ENCODE peak calls at places on chromosomes 11 and 22, in seven cellular contexts. One of them, this sample, is unnamed.

GRCh38 chr11:113022267-113022666 is 61.0 kb downstream of the NCAM1 start:
- DNase-seq in BE2C: no peak
- DNase-seq in RWPE2: no peak
- DNase-seq in heart left ventricle: no peak
- DNase-seq in H9: no peak
- DNase-seq in right lobe of liver: no peak
- DNase-seq in mammary epithelial cell: no peak
- DNase-seq in this sample: no peak

GRCh38 chr11:32072872-32073661 is 17.8 kb upstream of the RCN1 start:
- DNase-seq in BE2C: no peak
- DNase-seq in RWPE2: no peak
- DNase-seq in heart left ventricle: no peak
- DNase-seq in H9: peak; percentile 40
- DNase-seq in right lobe of liver: no peak
- DNase-seq in mammary epithelial cell: no peak
- DNase-seq in this sample: no peak

GRCh38 chr11:59263225-59263894 is 50.6 kb upstream of the MPEG1 start:
- DNase-seq in BE2C: no peak
- DNase-seq in RWPE2: no peak
- DNase-seq in heart left ventricle: no peak
- DNase-seq in H9: peak; percentile 79
- DNase-seq in right lobe of liver: peak; percentile 72
- DNase-seq in mammary epithelial cell: peak; percentile 16
- DNase-seq in this sample: no peak

GRCh38 chr22:40463017-40463631 is 92.7 kb downstream of the SGSM3 start:
- DNase-seq in BE2C: no peak
- DNase-seq in RWPE2: no peak
- DNase-seq in heart left ventricle: no peak
- DNase-seq in H9: no peak
- DNase-seq in right lobe of liver: no peak
- DNase-seq in mammary epithelial cell: no peak
- DNase-seq in this sample: no peak

GRCh38 chr22:49325531-49326395 is 501.9 kb downstream of the BRD1 start:
- DNase-seq in BE2C: no peak
- DNase-seq in RWPE2: peak; percentile 29
- DNase-seq in heart left ventricle: peak; percentile 20
- DNase-seq in H9: no peak
- DNase-seq in right lobe of liver: no peak
- DNase-seq in mammary epithelial cell: no peak
- DNase-seq in this sample: no peak

GRCh38 chr11:119094816-119095065 is 6.9 kb downstream of the DPAGT1 start:
- DNase-seq in BE2C: peak; percentile 87
- DNase-seq in RWPE2: no peak
- DNase-seq in heart left ventricle: peak; percentile 91
- DNase-seq in H9: no peak
- DNase-seq in right lobe of liver: peak; percentile 90
- DNase-seq in mammary epithelial cell: peak; percentile 76
- DNase-seq in this sample: peak; percentile 77

GRCh38 chr11:94767701-94768601 is at the start of gene AMOTL1:
- DNase-seq in BE2C: peak; percentile 99
- DNase-seq in RWPE2: peak; percentile 89
- DNase-seq in heart left ventricle: peak; percentile 93
- DNase-seq in H9: peak; percentile 92
- DNase-seq in right lobe of liver: peak; percentile 93
- DNase-seq in mammary epithelial cell: peak; percentile 87
- DNase-seq in this sample: peak; percentile 90

GRCh38 chr22:44505796-44506354 is 7.8 kb upstream of the RTL6 start:
- DNase-seq in BE2C: no peak
- DNase-seq in RWPE2: no peak
- DNase-seq in heart left ventricle: no peak
- DNase-seq in H9: no peak
- DNase-seq in right lobe of liver: no peak
- DNase-seq in mammary epithelial cell: no peak
- DNase-seq in this sample: no peak

GRCh38 chr11:81907996-81908395 is 825.7 kb downstream of the FAM181B start:
- DNase-seq in BE2C: no peak
- DNase-seq in RWPE2: no peak
- DNase-seq in heart left ventricle: no peak
- DNase-seq in H9: no peak
- DNase-seq in right lobe of liver: no peak
- DNase-seq in mammary epithelial cell: no peak
- DNase-seq in this sample: no peak

GRCh38 chr22:24807284-24807950 is 1.4 kb downstream of the SGSM1 start:
- DNase-seq in BE2C: peak; percentile 44
- DNase-seq in RWPE2: no peak
- DNase-seq in heart left ventricle: no peak
- DNase-seq in H9: no peak
- DNase-seq in right lobe of liver: no peak
- DNase-seq in mammary epithelial cell: no peak
- DNase-seq in this sample: no peak

GRCh38 chr22:20604776-20605221 is 97.4 kb downstream of the MED15 start:
- DNase-seq in BE2C: no peak
- DNase-seq in RWPE2: peak; percentile 49
- DNase-seq in heart left ventricle: no peak
- DNase-seq in H9: peak; percentile 34
- DNase-seq in right lobe of liver: no peak
- DNase-seq in mammary epithelial cell: no peak
- DNase-seq in this sample: no peak

GRCh38 chr11:34865261-34865660 is 50.9 kb downstream of the APIP start:
- DNase-seq in BE2C: no peak
- DNase-seq in RWPE2: no peak
- DNase-seq in heart left ventricle: no peak
- DNase-seq in H9: no peak
- DNase-seq in right lobe of liver: no peak
- DNase-seq in mammary epithelial cell: peak; percentile 50
- DNase-seq in this sample: no peak

GRCh38 chr11:36155301-36155700 is 133.9 kb downstream of the COMMD9 start:
- DNase-seq in BE2C: no peak
- DNase-seq in RWPE2: no peak
- DNase-seq in heart left ventricle: no peak
- DNase-seq in H9: no peak
- DNase-seq in right lobe of liver: no peak
- DNase-seq in mammary epithelial cell: no peak
- DNase-seq in this sample: no peak

GRCh38 chr11:19633276-19633675 is 79.4 kb upstream of the NAV2 start:
- DNase-seq in BE2C: no peak
- DNase-seq in RWPE2: no peak
- DNase-seq in heart left ventricle: peak; percentile 60
- DNase-seq in H9: no peak
- DNase-seq in right lobe of liver: no peak
- DNase-seq in mammary epithelial cell: no peak
- DNase-seq in this sample: peak; percentile 81

GRCh38 chr11:27040302-27041115 is at the start of gene BBOX1:
- DNase-seq in BE2C: peak; percentile 3
- DNase-seq in RWPE2: peak; percentile 47
- DNase-seq in heart left ventricle: no peak
- DNase-seq in H9: no peak
- DNase-seq in right lobe of liver: no peak
- DNase-seq in mammary epithelial cell: peak; percentile 96
- DNase-seq in this sample: no peak

GRCh38 chr11:83009999-83010398 is 61.7 kb downstream of the RAB30 start:
- DNase-seq in BE2C: no peak
- DNase-seq in RWPE2: no peak
- DNase-seq in heart left ventricle: no peak
- DNase-seq in H9: no peak
- DNase-seq in right lobe of liver: no peak
- DNase-seq in mammary epithelial cell: no peak
- DNase-seq in this sample: no peak

GRCh38 chr11:9617960-9618359 is 44.5 kb downstream of the WEE1 start:
- DNase-seq in BE2C: no peak
- DNase-seq in RWPE2: no peak
- DNase-seq in heart left ventricle: no peak
- DNase-seq in H9: no peak
- DNase-seq in right lobe of liver: no peak
- DNase-seq in mammary epithelial cell: peak; percentile 43
- DNase-seq in this sample: no peak

GRCh38 chr11:94402355-94402754 is 1.1 kb upstream of the GPR83 start:
- DNase-seq in BE2C: no peak
- DNase-seq in RWPE2: no peak
- DNase-seq in heart left ventricle: no peak
- DNase-seq in H9: no peak
- DNase-seq in right lobe of liver: no peak
- DNase-seq in mammary epithelial cell: no peak
- DNase-seq in this sample: no peak

GRCh38 chr22:23750744-23751440 is at the start of gene ZNF70:
- DNase-seq in BE2C: peak; percentile 91
- DNase-seq in RWPE2: peak; percentile 91
- DNase-seq in heart left ventricle: peak; percentile 92
- DNase-seq in H9: peak; percentile 96
- DNase-seq in right lobe of liver: peak; percentile 91
- DNase-seq in mammary epithelial cell: peak; percentile 88
- DNase-seq in this sample: peak; percentile 85

GRCh38 chr11:10459029-10459970 is 4.2 kb downstream of the AMPD3 start:
- DNase-seq in BE2C: no peak
- DNase-seq in RWPE2: no peak
- DNase-seq in heart left ventricle: no peak
- DNase-seq in H9: peak; percentile 28
- DNase-seq in right lobe of liver: no peak
- DNase-seq in mammary epithelial cell: no peak
- DNase-seq in this sample: no peak

GRCh38 chr22:46534177-46534776 is 3.1 kb downstream of the CELSR1 start:
- DNase-seq in BE2C: no peak
- DNase-seq in RWPE2: no peak
- DNase-seq in heart left ventricle: no peak
- DNase-seq in H9: no peak
- DNase-seq in right lobe of liver: no peak
- DNase-seq in mammary epithelial cell: no peak
- DNase-seq in this sample: no peak

GRCh38 chr22:50267591-50268390 is 2.4 kb downstream of the MAPK11 start:
- DNase-seq in BE2C: no peak
- DNase-seq in RWPE2: no peak
- DNase-seq in heart left ventricle: peak; percentile 81
- DNase-seq in H9: peak; percentile 69
- DNase-seq in right lobe of liver: no peak
- DNase-seq in mammary epithelial cell: peak; percentile 37
- DNase-seq in this sample: peak; percentile 88

GRCh38 chr11:62457474-62457873 is 38.6 kb downstream of the SCGB1A1 start:
- DNase-seq in BE2C: no peak
- DNase-seq in RWPE2: no peak
- DNase-seq in heart left ventricle: no peak
- DNase-seq in H9: no peak
- DNase-seq in right lobe of liver: no peak
- DNase-seq in mammary epithelial cell: no peak
- DNase-seq in this sample: no peak

GRCh38 chr22:23089633-23090032 is 19.3 kb downstream of the GNAZ start:
- DNase-seq in BE2C: no peak
- DNase-seq in RWPE2: no peak
- DNase-seq in heart left ventricle: no peak
- DNase-seq in H9: no peak
- DNase-seq in right lobe of liver: no peak
- DNase-seq in mammary epithelial cell: no peak
- DNase-seq in this sample: no peak

GRCh38 chr11:1103401-1104360 is 29.0 kb downstream of the MUC2 start:
- DNase-seq in BE2C: no peak
- DNase-seq in RWPE2: no peak
- DNase-seq in heart left ventricle: peak; percentile 58
- DNase-seq in H9: no peak
- DNase-seq in right lobe of liver: no peak
- DNase-seq in mammary epithelial cell: no peak
- DNase-seq in this sample: no peak

GRCh38 chr11:120239713-120240640 is at the start of gene POU2F3:
- DNase-seq in BE2C: no peak
- DNase-seq in RWPE2: no peak
- DNase-seq in heart left ventricle: no peak
- DNase-seq in H9: peak; percentile 65
- DNase-seq in right lobe of liver: no peak
- DNase-seq in mammary epithelial cell: no peak
- DNase-seq in this sample: no peak

GRCh38 chr11:14622241-14622954 is 21.2 kb upstream of the PDE3B start:
- DNase-seq in BE2C: no peak
- DNase-seq in RWPE2: no peak
- DNase-seq in heart left ventricle: no peak
- DNase-seq in H9: no peak
- DNase-seq in right lobe of liver: no peak
- DNase-seq in mammary epithelial cell: no peak
- DNase-seq in this sample: no peak

GRCh38 chr22:28435271-28435825 is 244.3 kb downstream of the TTC28 start:
- DNase-seq in BE2C: no peak
- DNase-seq in RWPE2: no peak
- DNase-seq in heart left ventricle: no peak
- DNase-seq in H9: no peak
- DNase-seq in right lobe of liver: peak; percentile 82
- DNase-seq in mammary epithelial cell: peak; percentile 47
- DNase-seq in this sample: peak; percentile 78

GRCh38 chr11:120331301-120331966 is 4.8 kb upstream of the ARHGEF12 start:
- DNase-seq in BE2C: no peak
- DNase-seq in RWPE2: no peak
- DNase-seq in heart left ventricle: no peak
- DNase-seq in H9: no peak
- DNase-seq in right lobe of liver: no peak
- DNase-seq in mammary epithelial cell: peak; percentile 77
- DNase-seq in this sample: no peak

GRCh38 chr11:132050577-132051180 is 680.3 kb downstream of the NTM start:
- DNase-seq in BE2C: no peak
- DNase-seq in RWPE2: no peak
- DNase-seq in heart left ventricle: no peak
- DNase-seq in H9: no peak
- DNase-seq in right lobe of liver: no peak
- DNase-seq in mammary epithelial cell: no peak
- DNase-seq in this sample: no peak
- H3K4me1 ChIP-seq in BE2C: no peaks in the 10 kb centered on the region
- H3K4me1 ChIP-seq in RWPE2: peaks cover 25% of the 10 kb centered on the region
- H3K4me1 ChIP-seq in heart left ventricle: no peaks in the 10 kb centered on the region
- H3K4me1 ChIP-seq in H9: peaks cover 9% of the 10 kb centered on the region
- H3K4me1 ChIP-seq in right lobe of liver: no peaks in the 10 kb centered on the region
- H3K4me1 ChIP-seq in mammary epithelial cell: peaks cover 23% of the 10 kb centered on the region
- H3K4me1 ChIP-seq in this sample: no peaks in the 10 kb centered on the region

DNA sequence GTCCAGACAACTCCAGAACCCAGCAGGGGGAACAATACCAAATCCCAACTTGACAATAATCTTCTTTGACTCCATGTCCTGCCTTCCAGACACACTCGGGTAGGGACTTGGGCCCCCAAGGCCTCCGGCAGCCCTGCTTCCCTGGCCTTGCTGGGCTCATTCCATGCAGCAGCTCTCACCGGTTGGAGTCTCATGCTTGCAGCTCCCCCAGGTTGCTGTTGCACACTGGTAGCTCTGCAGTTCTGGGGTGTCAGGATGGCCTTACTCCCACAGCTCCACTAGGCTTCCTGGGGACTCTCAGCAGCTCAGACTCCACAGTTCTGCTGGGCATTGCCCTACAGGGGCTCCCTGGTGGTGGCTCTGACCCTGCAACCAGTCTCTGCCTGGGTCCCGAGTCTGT is 42.8 kb downstream of the ST3GAL4 start:
- DNase-seq in BE2C: no peak
- DNase-seq in RWPE2: no peak
- DNase-seq in heart left ventricle: no peak
- DNase-seq in H9: no peak
- DNase-seq in right lobe of liver: no peak
- DNase-seq in mammary epithelial cell: no peak
- DNase-seq in this sample: no peak
- H3K4me1 ChIP-seq in BE2C: no peaks in the 10 kb centered on the region
- H3K4me1 ChIP-seq in RWPE2: peaks cover 28% of the 10 kb centered on the region
- H3K4me1 ChIP-seq in heart left ventricle: peaks cover 16% of the 10 kb centered on the region
- H3K4me1 ChIP-seq in H9: peaks cover 3% of the 10 kb centered on the region
- H3K4me1 ChIP-seq in right lobe of liver: no peaks in the 10 kb centered on the region
- H3K4me1 ChIP-seq in mammary epithelial cell: peaks cover 25% of the 10 kb centered on the region
- H3K4me1 ChIP-seq in this sample: no peaks in the 10 kb centered on the region

GRCh38 chr22:26892401-26893033 is 235.1 kb downstream of the MIAT start:
- DNase-seq in BE2C: peak; percentile 30
- DNase-seq in RWPE2: no peak
- DNase-seq in heart left ventricle: no peak
- DNase-seq in H9: peak; percentile 25
- DNase-seq in right lobe of liver: no peak
- DNase-seq in mammary epithelial cell: peak; percentile 41
- DNase-seq in this sample: no peak
- H3K4me1 ChIP-seq in BE2C: peaks cover 3% of the 10 kb centered on the region
- H3K4me1 ChIP-seq in RWPE2: peaks cover 32% of the 10 kb centered on the region
- H3K4me1 ChIP-seq in heart left ventricle: no peaks in the 10 kb centered on the region
- H3K4me1 ChIP-seq in H9: no peaks in the 10 kb centered on the region
- H3K4me1 ChIP-seq in right lobe of liver: no peaks in the 10 kb centered on the region
- H3K4me1 ChIP-seq in mammary epithelial cell: peaks cover 21% of the 10 kb centered on the region
- H3K4me1 ChIP-seq in this sample: no peaks in the 10 kb centered on the region

GRCh38 chr22:38742176-38742942 is 13.4 kb downstream of the SUN2 start:
- DNase-seq in BE2C: no peak
- DNase-seq in RWPE2: no peak
- DNase-seq in heart left ventricle: peak; percentile 52
- DNase-seq in H9: no peak
- DNase-seq in right lobe of liver: peak; percentile 47
- DNase-seq in mammary epithelial cell: no peak
- DNase-seq in this sample: no peak
- H3K4me1 ChIP-seq in BE2C: no peaks in the 10 kb centered on the region
- H3K4me1 ChIP-seq in RWPE2: no peaks in the 10 kb centered on the region
- H3K4me1 ChIP-seq in heart left ventricle: peaks cover 4% of the 10 kb centered on the region
- H3K4me1 ChIP-seq in H9: no peaks in the 10 kb centered on the region
- H3K4me1 ChIP-seq in right lobe of liver: peaks cover 22% of the 10 kb centered on the region
- H3K4me1 ChIP-seq in mammary epithelial cell: peaks cover 8% of the 10 kb centered on the region
- H3K4me1 ChIP-seq in this sample: peaks cover 16% of the 10 kb centered on the region